ENCODE peak calls at places on chromosome 20, in five cellular contexts. Q is fibroblast of lung, V is tibial artery, E is Peyer's patch, H is body of pancreas. A is an unnamed sample.
A peak's percentile ranks its signal among the peaks of the same experiment; 100 is the strongest.

GRCh38 chr20:1302578-1303541 is 26.1 kb downstream of the SDCBP2 start:
- DNase-seq in E (no peak), Q (peak; percentile 23), H (no peak), V (no peak), A (peak; percentile 35)

GRCh38 chr20:58852559-58853271 is at the start of gene GNAS:
- DNase-seq in H (peak; percentile 69), V (no peak), E (no peak), Q (peak; percentile 56), A (peak; percentile 82)

GRCh38 chr20:50353289-50353961 is 156.8 kb upstream of the PTPN1 start:
- DNase-seq in V (no peak), H (no peak), E (no peak), Q (no peak), A (no peak)

GRCh38 chr20:3340443-3340842 is 67.0 kb downstream of the DNAAF9 start:
- DNase-seq in V (peak; percentile 76), Q (no peak), H (peak; percentile 93), E (no peak), A (no peak)

GRCh38 chr20:59608396-59608795 is 4.1 kb downstream of the PHACTR3 start:
- DNase-seq in H (no peak), V (no peak), Q (no peak), E (no peak), A (no peak)

GRCh38 chr20:36526521-36527011 is 14.8 kb upstream of the MYL9 start:
- DNase-seq in H (no peak), E (no peak), Q (no peak), V (no peak), A (no peak)

GRCh38 chr20:38855356-38855755 is 49.9 kb downstream of the PPP1R16B start:
- DNase-seq in H (no peak), Q (peak; percentile 81), E (no peak), V (no peak), A (no peak)

GRCh38 chr20:60001027-60001567 is 42.9 kb downstream of the CDH26 start:
- DNase-seq in Q (no peak), H (no peak), V (no peak), E (no peak), A (no peak)

GRCh38 chr20:50913976-50914375 is 17.3 kb downstream of the ADNP start:
- DNase-seq in V (no peak), Q (peak; percentile 85), H (no peak), E (no peak), A (no peak)

GRCh38 chr20:58855506-58856314 is 3.2 kb downstream of the GNAS start:
- DNase-seq in E (no peak), Q (no peak), H (no peak), V (no peak), A (no peak)

GRCh38 chr20:25032065-25032477 is 25.9 kb downstream of the ACSS1 start:
- DNase-seq in Q (peak; percentile 4), V (no peak), E (no peak), H (no peak), A (no peak)

GRCh38 chr20:25033250-25033940 is 24.5 kb downstream of the ACSS1 start:
- DNase-seq in V (no peak), H (no peak), E (no peak), Q (peak; percentile 2), A (no peak)

GRCh38 chr20:25035924-25036323 is 22.0 kb downstream of the ACSS1 start:
- DNase-seq in E (no peak), V (no peak), H (no peak), Q (no peak), A (no peak)

GRCh38 chr20:25032478-25033183 is 25.3 kb downstream of the ACSS1 start:
- DNase-seq in H (peak; percentile 77), V (no peak), E (no peak), Q (peak; percentile 48), A (no peak)

DNA sequence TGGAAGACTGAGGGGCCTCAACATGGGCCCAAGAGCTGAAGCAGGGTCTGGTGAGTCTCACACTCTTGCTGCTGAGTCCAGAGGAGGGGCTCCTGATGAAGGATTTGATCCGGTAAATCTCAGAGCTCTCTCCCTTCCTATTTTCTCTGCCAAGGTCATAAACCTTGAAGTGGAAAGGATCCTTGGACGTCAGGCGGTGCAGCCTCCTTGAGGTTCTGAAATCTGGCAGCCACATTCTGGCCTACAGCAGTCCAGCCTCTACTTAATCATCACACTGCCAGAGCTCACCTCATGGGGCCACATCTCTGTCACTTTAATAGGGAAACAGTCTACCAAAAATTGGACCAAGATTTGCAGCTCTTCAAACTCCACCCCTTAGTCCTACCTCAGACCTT is 24.0 kb downstream of the ACSS1 start:
- DNase-seq in E (no peak), H (no peak), Q (no peak), V (no peak), A (no peak)
- H3K27ac ChIP-seq in E (peak overlapping the region; percentile 73), H (peak overlapping the region; percentile 87), Q (no peak overlapping the region), V (no peak overlapping the region), A (no peak overlapping the region)

DNA sequence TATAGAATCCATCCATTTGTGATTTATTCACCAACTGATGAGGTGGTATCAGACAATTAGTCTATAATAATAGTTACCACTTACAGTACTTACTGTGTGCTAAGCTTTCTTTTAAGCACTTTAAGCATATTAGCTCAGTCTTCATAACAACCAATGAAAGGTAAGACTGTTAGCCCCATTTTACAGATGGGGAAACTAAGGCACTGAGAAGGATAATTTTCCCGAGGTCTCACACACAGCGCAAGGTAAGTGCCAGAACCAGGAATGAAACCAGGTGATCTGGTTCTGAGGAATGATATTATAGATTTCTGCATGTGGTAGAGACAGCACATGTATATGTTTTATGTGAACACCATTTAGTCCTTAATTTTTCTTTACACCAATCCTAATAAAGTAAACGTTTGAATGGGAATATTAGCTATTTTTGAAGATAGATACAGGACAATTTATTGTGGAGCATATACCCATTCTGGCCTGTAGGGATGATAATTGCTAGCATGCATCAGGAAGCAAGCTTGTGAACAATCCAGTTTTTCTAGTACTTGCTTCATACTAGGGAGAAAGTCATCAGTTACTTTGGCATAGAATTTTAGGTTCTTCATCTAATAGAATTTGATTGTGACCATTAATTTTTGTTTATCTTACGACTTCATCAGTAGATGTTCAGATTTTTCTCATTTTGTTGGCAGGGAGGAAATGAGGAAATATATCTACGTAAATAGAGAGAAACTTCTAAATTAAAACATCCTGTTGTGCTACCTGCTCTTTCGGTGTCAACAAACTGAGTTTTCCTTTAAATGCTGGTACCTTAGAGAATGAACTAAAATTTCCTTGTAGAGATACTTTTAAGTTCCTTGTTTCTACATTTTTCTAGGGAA is 3.0 kb downstream of the YWHAB start:
- DNase-seq in V (no peak), H (no peak), Q (no peak), E (no peak), A (no peak)
- H3K4me1 ChIP-seq in V (no peaks in the 10 kb centered on the region), H (peaks cover 57% of the 10 kb centered on the region), Q (no peaks in the 10 kb centered on the region), E (no peaks in the 10 kb centered on the region), A (peaks cover 9% of the 10 kb centered on the region)

DNA sequence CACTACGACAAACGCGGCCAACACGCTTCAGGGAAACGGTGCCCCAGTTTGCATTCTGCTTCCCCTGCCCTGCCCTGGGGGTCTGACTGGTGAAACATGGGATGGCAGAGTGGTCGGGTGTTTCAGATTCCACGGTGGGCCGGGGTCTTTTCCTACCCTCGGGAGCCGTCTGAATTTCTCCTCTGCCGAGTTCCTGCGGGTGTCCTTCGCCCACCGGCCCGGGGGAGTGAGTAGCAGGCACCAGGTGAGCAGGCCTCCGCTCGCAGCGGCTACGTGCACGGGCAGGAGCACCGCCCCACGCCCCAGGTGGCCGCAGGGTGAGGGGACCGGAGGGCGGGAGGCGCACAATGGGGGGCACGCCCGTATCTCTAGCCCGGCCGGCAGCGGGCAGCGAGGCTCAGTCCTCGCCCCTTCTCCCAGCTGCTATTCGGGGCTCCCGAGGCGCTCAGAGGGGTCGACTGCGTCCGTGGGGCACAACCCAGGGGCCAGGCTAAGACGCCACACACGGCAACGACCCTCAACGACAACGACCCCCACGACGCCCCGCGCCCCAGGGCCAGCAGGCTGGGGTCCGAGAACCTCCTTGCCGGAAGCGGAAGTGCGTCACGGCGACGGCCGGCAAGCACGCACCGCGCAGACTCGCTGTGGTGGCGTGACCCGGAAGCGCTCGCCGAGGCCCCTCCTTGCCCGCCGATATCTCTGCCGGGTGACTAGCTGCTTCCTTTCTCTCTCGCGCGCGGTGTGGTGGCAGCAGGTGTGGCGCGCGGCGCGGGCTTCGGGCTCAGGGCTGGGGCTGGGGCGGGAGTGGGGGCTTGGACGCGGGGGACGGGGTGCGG is at the start of gene RPS21:
- DNase-seq in Q (peak; percentile 90), E (peak; percentile 93), V (peak; percentile 90), H (peak; percentile 94), A (peak; percentile 92)
- TF ChIP-seq CTCF in Q (no peak), E (peak; percentile 14), V (no peak), H (no peak), A (no peak)

DNA sequence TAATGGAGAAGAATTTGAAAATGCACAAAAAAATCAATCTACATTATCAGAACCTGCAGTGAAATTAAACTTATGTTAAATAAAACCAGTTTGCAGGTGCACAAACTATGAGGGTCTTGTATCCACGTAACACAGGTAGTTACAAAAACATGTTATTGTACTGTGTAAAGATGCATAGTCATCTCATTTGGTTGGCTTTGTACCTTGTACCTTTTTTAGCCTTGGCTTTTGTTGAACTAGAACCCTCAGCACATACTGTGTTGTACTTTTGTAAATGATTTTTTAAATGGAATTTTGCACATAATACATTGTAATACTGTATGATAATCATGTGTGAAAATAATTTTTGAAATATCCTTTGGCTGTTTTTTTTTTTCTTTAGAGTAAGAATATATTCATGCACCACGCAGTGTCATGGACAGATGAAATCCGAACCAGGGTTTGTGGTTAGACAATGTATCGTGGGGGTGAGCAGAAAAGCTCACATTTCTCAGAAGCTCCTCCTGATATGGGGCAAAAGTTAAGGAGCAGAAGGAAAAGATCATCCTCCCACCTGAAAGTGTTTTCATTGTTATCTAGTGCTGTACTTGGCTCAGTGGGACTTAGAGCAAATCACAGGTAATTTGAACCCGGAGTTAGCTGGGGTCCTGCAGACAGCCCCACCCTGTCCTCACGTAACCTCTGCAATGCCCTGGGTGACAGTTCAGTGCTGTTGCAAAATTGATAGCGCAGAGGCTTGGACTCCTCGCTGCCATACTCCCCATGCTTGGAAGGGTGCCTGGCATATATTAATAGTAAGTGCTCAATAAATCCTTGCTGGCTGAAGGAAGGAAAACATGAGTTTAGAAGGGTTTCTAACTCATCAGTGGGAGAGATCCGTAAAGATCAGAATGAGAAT is 14.8 kb upstream of the NAA20 start:
- DNase-seq in E (no peak), H (no peak), Q (no peak), V (no peak), A (peak; percentile 51)
- H3K27ac ChIP-seq in E (peak overlapping the region; percentile 61), H (peak overlapping the region; percentile 63), Q (peak overlapping the region; percentile 6), V (peak overlapping the region; percentile 83), A (no peak overlapping the region)

A was measured in cardiac muscle cell.